ENCODE peak calls at places on chromosomes 6 and 20, in eight cellular contexts. P is cardiac muscle cell, C is heart left ventricle, V is brain microvascular endothelial cell, L is astrocyte, E is psoas muscle, M is dorsolateral prefrontal cortex, T is ascending aorta. H is an unnamed sample.

GRCh38 chr6:15535495-15536200 is 127.2 kb downstream of the DTNBP1 start:
- DNase-seq in C (no peak), V (no peak), T (no peak), P (no peak), M (no peak), E (no peak), L (no peak), H (no peak)

GRCh38 chr6:137093183-137094069 is 48.7 kb upstream of the IL20RA start:
- DNase-seq in L (no peak), M (no peak), C (no peak), V (no peak), E (no peak), T (no peak), P (no peak), H (no peak)

GRCh38 chr6:4370066-4370465 is 234.7 kb upstream of the ECI2 start:
- DNase-seq in L (peak; percentile 98), M (no peak), T (no peak), E (no peak), P (no peak), C (no peak), V (peak; percentile 89), H (peak; percentile 94)

GRCh38 chr6:1561355-1561754 is 48.4 kb upstream of the FOXC1 start:
- DNase-seq in C (no peak), E (no peak), T (no peak), P (no peak), M (no peak), V (no peak), L (no peak), H (no peak)

GRCh38 chr6:164286021-164286420 is 871.5 kb downstream of the QKI start:
- DNase-seq in P (no peak), E (no peak), V (peak; percentile 54), C (no peak), L (peak; percentile 11), M (no peak), T (no peak), H (peak; percentile 4)

GRCh38 chr20:62892348-62893304 is 31.0 kb upstream of the TCFL5 start:
- DNase-seq in P (no peak), T (no peak), M (no peak), V (no peak), L (no peak), E (no peak), C (no peak), H (no peak)

GRCh38 chr6:105839266-105839665 is 246.9 kb upstream of the PRDM1 start:
- DNase-seq in M (no peak), C (no peak), L (peak; percentile 33), E (no peak), T (no peak), V (no peak), P (no peak), H (no peak)

GRCh38 chr20:37189617-37190016 is 10.3 kb upstream of the MROH8 start:
- DNase-seq in M (no peak), L (no peak), C (no peak), V (no peak), E (no peak), T (no peak), P (no peak), H (no peak)

DNA sequence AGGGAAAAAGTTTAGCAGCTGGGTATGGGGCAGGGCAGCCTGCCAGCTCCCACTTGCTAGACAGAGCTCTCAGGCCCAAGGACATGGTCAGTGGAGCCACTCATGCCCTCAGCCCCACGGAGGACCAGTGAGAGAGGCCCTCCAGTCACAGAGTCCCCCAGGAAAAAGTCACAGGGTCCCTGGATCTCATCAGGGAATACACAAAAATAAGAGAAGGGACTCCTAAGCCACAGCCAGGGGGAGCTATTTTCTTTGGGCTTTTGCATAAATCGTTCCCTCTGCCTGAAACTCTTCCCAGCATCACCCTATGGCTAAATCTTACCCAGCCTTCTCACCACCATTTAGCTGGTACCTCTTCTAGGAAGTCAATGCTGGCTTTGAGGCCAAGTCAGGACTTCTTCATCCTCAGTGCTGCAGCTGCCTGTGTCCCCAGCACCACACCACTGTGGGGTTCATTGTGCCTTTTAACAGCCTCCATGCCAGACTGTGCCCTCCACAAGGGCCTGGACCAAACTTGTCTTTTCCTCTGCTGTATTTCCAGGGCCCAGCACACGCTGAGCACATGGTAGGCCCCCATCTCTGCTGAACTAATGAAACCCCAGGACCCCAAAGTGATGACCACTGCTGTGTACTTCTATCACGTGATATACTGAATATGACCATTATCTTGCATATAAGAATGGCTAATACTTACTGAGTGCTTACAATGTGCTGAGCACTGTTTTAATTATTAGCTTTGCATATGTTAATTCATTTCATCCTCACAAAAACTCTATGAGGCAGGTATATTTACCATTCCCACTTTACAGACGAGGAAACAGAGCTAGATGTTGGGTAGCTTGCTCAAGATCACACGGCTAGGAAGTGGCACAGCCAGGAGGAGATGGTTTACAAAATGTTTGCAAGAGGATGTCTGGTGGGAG is 2.0 kb downstream of the ZNF335 start:
- DNase-seq in M (no peak), P (peak; percentile 73), E (peak; percentile 60), L (peak; percentile 45), T (no peak), C (no peak), V (peak; percentile 55), H (peak; percentile 81)
- H3K4me3 ChIP-seq in M (peak overlapping the region; percentile 96), P (no peak overlapping the region), E (peak overlapping the region; percentile 93), L (peak overlapping the region; percentile 86), T (peak overlapping the region; percentile 73), C (no peak overlapping the region), V (peak overlapping the region; percentile 96), H (peak overlapping the region; percentile 94)

GRCh38 chr6:157034433-157035230 is 257.5 kb downstream of the ARID1B start:
- DNase-seq in P (peak; percentile 55), M (no peak), E (no peak), T (no peak), L (peak; percentile 53), V (no peak), C (no peak), H (peak; percentile 83)

GRCh38 chr6:157035576-157035975 is 258.4 kb downstream of the ARID1B start:
- DNase-seq in T (no peak), C (no peak), P (no peak), E (no peak), V (no peak), M (no peak), L (no peak), H (no peak)

GRCh38 chr6:157037165-157037564 is 260.0 kb downstream of the ARID1B start:
- DNase-seq in V (no peak), L (no peak), C (no peak), E (no peak), T (no peak), P (no peak), M (no peak), H (no peak)

GRCh38 chr6:157033428-157034140 is 256.4 kb downstream of the ARID1B start:
- DNase-seq in M (no peak), L (no peak), C (no peak), V (no peak), E (no peak), T (no peak), P (no peak), H (peak; percentile 23)

DNA sequence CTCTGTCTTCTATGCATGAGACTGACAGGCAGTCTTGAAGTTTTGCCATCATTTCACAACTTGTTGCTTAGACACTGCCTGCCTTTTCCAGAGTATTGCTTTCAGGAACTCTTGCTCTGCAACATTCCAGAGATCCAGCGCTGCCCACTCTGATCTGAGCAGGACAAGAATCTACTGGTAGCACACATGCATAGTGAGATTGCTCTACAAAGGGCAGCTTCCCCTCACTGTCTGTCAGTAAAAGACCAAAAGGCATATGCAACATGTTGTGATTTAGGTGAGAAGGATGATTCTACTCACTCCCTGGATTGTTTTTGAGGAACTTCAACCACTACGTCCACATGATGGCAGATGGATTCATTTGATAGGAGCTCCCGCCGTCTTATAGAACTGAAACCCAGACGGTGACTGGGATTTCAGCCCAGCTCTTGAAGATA is 259.1 kb downstream of the ARID1B start:
- DNase-seq in L (peak; percentile 43), T (no peak), E (no peak), P (no peak), V (no peak), M (no peak), C (no peak), H (peak; percentile 42)
- H3K4me3 ChIP-seq in L (no peak overlapping the region), T (no peak overlapping the region), E (no peak overlapping the region), P (no peak overlapping the region), V (no peak overlapping the region), M (peak overlapping the region; percentile 25), C (no peak overlapping the region), H (no peak overlapping the region)

DNA sequence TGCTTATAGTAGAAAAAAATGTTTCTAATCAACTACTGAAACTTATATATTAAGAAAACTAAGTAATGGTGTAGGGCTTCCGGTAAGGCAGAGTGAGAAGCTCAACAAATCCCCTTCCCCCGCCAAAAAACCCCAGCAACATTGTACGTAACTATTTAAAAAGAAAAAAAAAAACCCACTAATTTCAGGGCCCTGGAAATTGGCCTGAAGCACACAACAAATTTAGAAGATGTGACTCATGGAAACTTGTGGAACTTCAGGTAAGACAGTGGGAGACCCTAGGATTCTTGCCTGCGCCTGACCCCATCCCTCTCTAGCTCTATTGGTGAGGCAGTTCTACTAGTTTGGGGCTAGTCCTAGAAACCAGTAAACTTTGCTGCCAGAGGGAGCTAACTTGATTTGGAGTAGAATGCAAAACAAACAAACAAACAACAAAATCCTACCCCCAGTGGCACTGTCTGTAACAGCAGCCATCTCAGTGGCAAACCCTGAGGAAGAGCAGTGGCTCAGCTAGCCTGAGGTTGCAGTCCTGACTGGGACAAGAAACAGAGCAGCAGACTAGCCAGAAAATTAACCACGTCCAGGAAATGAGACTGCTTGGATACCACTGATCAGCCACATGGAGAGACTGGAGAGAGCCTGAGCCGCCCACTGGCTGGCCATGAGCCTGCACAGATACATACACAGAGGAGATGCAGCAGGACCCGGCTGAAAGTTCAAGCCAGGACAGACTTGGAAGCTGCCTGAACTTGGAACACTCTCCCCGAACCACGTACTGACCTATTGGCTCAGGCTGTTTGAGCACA is 135.1 kb downstream of the TBXT start:
- DNase-seq in C (peak; percentile 76), M (no peak), V (peak; percentile 93), E (peak; percentile 53), T (no peak), P (no peak), L (peak; percentile 81), H (peak; percentile 96)
- H3K4me3 ChIP-seq in C (no peak overlapping the region), M (no peak overlapping the region), V (no peak overlapping the region), E (no peak overlapping the region), T (no peak overlapping the region), P (no peak overlapping the region), L (no peak overlapping the region), H (no peak overlapping the region)

GRCh38 chr6:13425270-13425905 is 62.0 kb downstream of the GFOD1 start:
- DNase-seq in M (no peak), V (no peak), C (no peak), T (no peak), E (no peak), L (no peak), P (peak; percentile 67), H (no peak)
- H3K4me3 ChIP-seq in M (no peak overlapping the region), V (no peak overlapping the region), C (no peak overlapping the region), T (no peak overlapping the region), E (no peak overlapping the region), L (no peak overlapping the region), P (no peak overlapping the region), H (no peak overlapping the region)

GRCh38 chr20:25148982-25149846 is 46.3 kb upstream of the ENTPD6 start:
- DNase-seq in T (no peak), V (no peak), P (no peak), L (no peak), E (no peak), C (no peak), M (no peak), H (no peak)
- H3K4me3 ChIP-seq in T (no peak overlapping the region), V (no peak overlapping the region), P (no peak overlapping the region), L (no peak overlapping the region), E (peak overlapping the region; percentile 38), C (no peak overlapping the region), M (peak overlapping the region; percentile 56), H (no peak overlapping the region)

GRCh38 chr6:33789550-33789895 is 593 bp upstream of the LEMD2 start:
- DNase-seq in E (no peak), C (no peak), M (no peak), T (no peak), L (no peak), P (no peak), V (no peak), H (no peak)
- H3K4me3 ChIP-seq in E (peak overlapping the region; percentile 92), C (no peak overlapping the region), M (peak overlapping the region; percentile 91), T (peak overlapping the region; percentile 95), L (peak overlapping the region; percentile 75), P (peak overlapping the region; percentile 69), V (peak overlapping the region; percentile 69), H (peak overlapping the region; percentile 76)

H was measured in choroid plexus epithelial cell.